ENCODE peak calls at places on chromosome 1, in four cellular contexts. One of them, this sample, is unnamed.

GRCh38 chr1:245209658-245210415 is 55.1 kb downstream of the KIF26B start:
- DNase-seq in HCT116: no peak
- DNase-seq in K562: no peak
- DNase-seq in HepG2: no peak
- DNase-seq in this sample: no peak

GRCh38 chr1:84253891-84254290 is 47.6 kb upstream of the SAMD13 start:
- DNase-seq in HepG2: peak
- DNase-seq in HCT116: peak
- DNase-seq in K562: no peak
- DNase-seq in this sample: peak

GRCh38 chr1:226798427-226799411 is 59.6 kb upstream of the ITPKB start:
- DNase-seq in K562: peak
- DNase-seq in HepG2: no peak
- DNase-seq in HCT116: no peak
- DNase-seq in this sample: no peak

GRCh38 chr1:2650967-2651645 is 18.3 kb upstream of the MMEL1 start:
- DNase-seq in K562: no peak
- DNase-seq in HCT116: no peak
- DNase-seq in HepG2: no peak
- DNase-seq in this sample: no peak

GRCh38 chr1:156113263-156114004 is 1.1 kb upstream of the LMNA start:
- DNase-seq in HCT116: no peak
- DNase-seq in K562: no peak
- DNase-seq in HepG2: no peak
- DNase-seq in this sample: no peak

GRCh38 chr1:183185941-183186490 is at the start of gene LAMC2:
- DNase-seq in K562: no peak
- DNase-seq in HCT116: peak
- DNase-seq in HepG2: no peak
- DNase-seq in this sample: no peak

GRCh38 chr1:227889863-227890405 is 57.8 kb downstream of the WNT9A start:
- DNase-seq in HCT116: no peak
- DNase-seq in HepG2: no peak
- DNase-seq in K562: no peak
- DNase-seq in this sample: no peak

GRCh38 chr1:187654635-187655034 is 825.9 kb downstream of the PLA2G4A start:
- DNase-seq in K562: no peak
- DNase-seq in HCT116: no peak
- DNase-seq in HepG2: no peak
- DNase-seq in this sample: no peak

GRCh38 chr1:116911166-116911553 is 1.4 kb downstream of the PTGFRN start:
- DNase-seq in K562: peak
- DNase-seq in HepG2: no peak
- DNase-seq in HCT116: no peak
- DNase-seq in this sample: no peak

GRCh38 chr1:185526318-185527307 is 207.6 kb upstream of the HMCN1 start:
- DNase-seq in HepG2: no peak
- DNase-seq in K562: no peak
- DNase-seq in HCT116: no peak
- DNase-seq in this sample: no peak

GRCh38 chr1:44537538-44537937 is 132.5 kb downstream of the RNF220 start:
- DNase-seq in K562: no peak
- DNase-seq in HepG2: no peak
- DNase-seq in HCT116: no peak
- DNase-seq in this sample: no peak

DNA sequence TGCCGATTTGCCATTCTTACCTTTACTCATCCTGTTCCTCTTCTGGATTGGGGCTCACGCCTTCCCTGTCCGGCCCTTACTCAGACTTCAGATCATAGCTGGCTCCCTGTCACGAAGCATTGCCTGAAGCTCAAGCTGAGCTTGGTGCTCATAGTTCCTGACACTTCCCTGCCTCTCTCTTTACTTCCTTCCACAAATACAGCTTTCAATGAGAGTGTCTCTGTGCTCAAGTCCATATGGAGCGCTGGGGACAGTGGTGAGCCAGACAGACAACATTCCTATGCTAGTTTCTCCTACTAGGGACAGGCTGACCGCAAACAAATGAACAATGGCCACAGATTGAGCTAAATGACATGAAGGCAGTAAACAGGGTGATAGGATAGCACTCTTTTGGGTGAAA is 38.1 kb downstream of the HHAT start:
- DNase-seq in HepG2: peak
- DNase-seq in HCT116: no peak
- DNase-seq in K562: no peak
- DNase-seq in this sample: no peak
- TF ChIP-seq TCF7L2 in HepG2: no peak
- TF ChIP-seq TCF7L2 in HCT116: no peak
- TF ChIP-seq TCF7L2 in K562: no peak
- TF ChIP-seq TCF7L2 in this sample: no peak

DNA sequence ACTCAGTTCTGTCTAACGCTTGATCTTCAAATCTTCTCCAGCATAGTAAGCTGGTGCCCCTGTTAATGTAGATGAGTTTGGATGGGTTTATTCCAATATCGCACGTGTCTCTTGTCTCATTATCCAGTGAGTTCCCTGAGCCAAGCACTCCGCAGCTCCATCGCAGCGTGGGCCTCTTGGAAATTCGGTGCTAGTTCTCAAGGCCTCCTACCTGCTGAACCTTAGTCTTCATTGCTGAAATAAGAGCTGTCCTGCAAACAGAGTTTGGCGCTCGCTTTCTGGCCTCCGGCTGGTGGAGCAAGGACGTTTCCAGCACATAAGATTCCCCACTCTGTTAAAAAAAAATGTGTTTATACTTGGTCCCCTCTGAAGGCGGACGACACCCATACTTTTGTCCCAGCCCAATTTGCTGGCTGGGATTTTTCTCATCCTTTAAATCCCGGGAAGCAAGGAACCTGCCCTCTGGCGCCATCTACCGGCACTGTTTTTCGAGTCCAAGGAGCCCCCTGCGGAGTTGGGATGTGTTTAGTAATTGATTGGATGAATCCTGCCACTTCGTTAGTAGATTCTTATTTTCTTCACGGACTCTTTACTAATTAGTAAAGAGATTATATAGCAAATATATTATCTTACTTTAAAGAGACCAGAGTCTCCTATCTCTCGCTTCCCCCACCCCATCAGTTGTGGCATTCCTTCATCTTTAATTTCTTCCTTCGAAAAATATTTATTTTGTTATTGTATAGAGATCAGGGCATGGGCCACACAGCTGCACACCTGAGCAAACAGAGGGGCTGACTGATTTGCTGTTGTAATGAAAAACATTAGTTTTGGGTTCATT is 14.7 kb downstream of the JUN start:
- DNase-seq in HepG2: peak
- DNase-seq in HCT116: no peak
- DNase-seq in K562: peak
- DNase-seq in this sample: no peak
- TF ChIP-seq TCF7L2 in HepG2: no peak
- TF ChIP-seq TCF7L2 in HCT116: no peak
- TF ChIP-seq TCF7L2 in K562: no peak
- TF ChIP-seq TCF7L2 in this sample: no peak

GRCh38 chr1:113676524-113676923 is 82.8 kb downstream of the PHTF1 start:
- DNase-seq in K562: peak
- DNase-seq in HCT116: no peak
- DNase-seq in HepG2: no peak
- DNase-seq in this sample: no peak

GRCh38 chr1:113672491-113672890 is 86.8 kb downstream of the PHTF1 start:
- DNase-seq in K562: no peak
- DNase-seq in HCT116: no peak
- DNase-seq in HepG2: no peak
- DNase-seq in this sample: no peak

GRCh38 chr1:113675299-113675698 is 84.0 kb downstream of the PHTF1 start:
- DNase-seq in K562: no peak
- DNase-seq in HepG2: no peak
- DNase-seq in HCT116: no peak
- DNase-seq in this sample: no peak

GRCh38 chr1:113677250-113678158 is 81.8 kb downstream of the PHTF1 start:
- DNase-seq in K562: peak
- DNase-seq in HCT116: peak
- DNase-seq in HepG2: peak
- DNase-seq in this sample: peak

DNA sequence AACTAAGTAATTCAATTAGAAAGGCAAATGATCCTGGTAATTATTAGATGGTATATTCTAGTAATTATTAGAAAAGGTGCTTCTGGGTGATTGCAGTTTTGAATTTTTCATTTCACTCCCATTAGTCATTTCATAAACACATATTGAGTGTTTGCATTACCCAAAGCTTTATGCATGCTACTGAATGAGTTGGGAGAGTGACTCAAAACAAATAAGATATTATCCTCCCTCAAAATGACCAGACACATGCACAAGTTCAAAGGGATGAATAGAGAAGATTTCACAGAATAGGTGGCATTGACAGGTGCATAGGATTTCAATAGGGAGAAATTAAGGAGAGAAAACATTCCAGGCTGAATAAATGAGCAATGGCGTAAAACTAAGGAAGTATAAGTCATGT is 84.7 kb downstream of the PHTF1 start:
- DNase-seq in HCT116: no peak
- DNase-seq in HepG2: peak
- DNase-seq in K562: no peak
- DNase-seq in this sample: peak
- TF ChIP-seq TCF7L2 in HCT116: no peak
- TF ChIP-seq TCF7L2 in HepG2: no peak
- TF ChIP-seq TCF7L2 in K562: no peak
- TF ChIP-seq TCF7L2 in this sample: no peak

DNA sequence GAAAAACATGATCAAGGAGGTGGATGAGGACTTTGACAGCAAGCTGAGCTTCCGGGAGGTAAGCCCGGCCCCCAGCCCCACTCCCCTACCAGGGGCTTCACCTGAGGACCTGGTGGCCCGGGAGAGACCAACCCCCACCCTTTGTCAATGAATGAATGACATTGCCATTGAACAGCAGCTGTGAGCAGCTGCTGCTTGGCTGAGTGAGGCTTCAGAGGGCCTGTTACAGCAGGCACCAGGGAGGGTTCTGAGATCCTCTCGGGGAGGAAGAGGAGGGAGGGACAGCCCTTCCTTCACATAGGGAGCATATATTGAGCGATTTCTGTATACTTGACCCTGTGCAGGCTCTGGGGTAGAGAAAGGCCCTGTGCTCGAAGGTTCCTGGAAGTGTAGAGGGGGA is 12.3 kb upstream of the CTRC start:
- DNase-seq in K562: no peak
- DNase-seq in HepG2: no peak
- DNase-seq in HCT116: no peak
- DNase-seq in this sample: no peak
- TF ChIP-seq TCF7L2 in K562: no peak
- TF ChIP-seq TCF7L2 in HepG2: no peak
- TF ChIP-seq TCF7L2 in HCT116: no peak
- TF ChIP-seq TCF7L2 in this sample: no peak

GRCh38 chr1:91885331-91885715 is 628 bp downstream of the TGFBR3 start:
- DNase-seq in HepG2: no peak
- DNase-seq in K562: peak
- DNase-seq in HCT116: no peak
- DNase-seq in this sample: no peak
- TF ChIP-seq TCF7L2 in HepG2: no peak
- TF ChIP-seq TCF7L2 in K562: no peak
- TF ChIP-seq TCF7L2 in HCT116: no peak
- TF ChIP-seq TCF7L2 in this sample: no peak

DNA sequence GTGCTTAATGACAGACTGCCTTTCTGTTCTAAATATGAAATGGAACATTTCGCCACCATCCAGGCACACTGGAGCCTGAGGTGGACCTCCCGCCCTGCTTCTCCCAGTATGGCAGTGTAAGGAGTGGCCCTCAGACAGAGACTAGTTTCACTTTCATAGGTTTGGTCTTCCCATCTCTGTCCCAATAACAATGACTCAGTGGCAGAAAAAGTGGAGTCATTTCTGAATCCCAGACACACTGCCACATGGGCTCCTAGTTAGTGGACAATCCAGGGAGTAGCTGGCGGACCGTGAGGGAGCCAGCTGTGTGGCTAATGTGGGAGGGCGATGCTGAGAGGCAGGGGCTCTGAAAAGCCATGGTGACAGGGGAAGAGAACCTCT is 95.6 kb upstream of the TSPAN2 start:
- DNase-seq in HepG2: no peak
- DNase-seq in HCT116: no peak
- DNase-seq in K562: no peak
- DNase-seq in this sample: no peak
- TF ChIP-seq TCF7L2 in HepG2: no peak
- TF ChIP-seq TCF7L2 in HCT116: no peak
- TF ChIP-seq TCF7L2 in K562: no peak
- TF ChIP-seq TCF7L2 in this sample: no peak

GRCh38 chr1:93758842-93759515 is 77.3 kb upstream of the BCAR3 start:
- DNase-seq in K562: no peak
- DNase-seq in HepG2: peak
- DNase-seq in HCT116: no peak
- DNase-seq in this sample: no peak
- TF ChIP-seq TCF7L2 in K562: no peak
- TF ChIP-seq TCF7L2 in HepG2: no peak
- TF ChIP-seq TCF7L2 in HCT116: no peak
- TF ChIP-seq TCF7L2 in this sample: no peak

GRCh38 chr1:209029737-209030136 is 553.8 kb upstream of the CAMK1G start:
- DNase-seq in K562: no peak
- DNase-seq in HCT116: no peak
- DNase-seq in HepG2: no peak
- DNase-seq in this sample: no peak
- TF ChIP-seq TCF7L2 in K562: no peak
- TF ChIP-seq TCF7L2 in HCT116: no peak
- TF ChIP-seq TCF7L2 in HepG2: no peak
- TF ChIP-seq TCF7L2 in this sample: no peak

GRCh38 chr1:81836007-81836626 is 35.4 kb downstream of the ADGRL2 start:
- DNase-seq in HCT116: no peak
- DNase-seq in K562: no peak
- DNase-seq in HepG2: no peak
- DNase-seq in this sample: no peak

GRCh38 chr1:81834921-81835698 is 34.4 kb downstream of the ADGRL2 start:
- DNase-seq in K562: no peak
- DNase-seq in HepG2: no peak
- DNase-seq in HCT116: no peak
- DNase-seq in this sample: no peak

GRCh38 chr1:81840805-81841204 is 40.1 kb downstream of the ADGRL2 start:
- DNase-seq in HepG2: no peak
- DNase-seq in K562: no peak
- DNase-seq in HCT116: no peak
- DNase-seq in this sample: no peak

GRCh38 chr1:81841795-81842194 is 41.1 kb downstream of the ADGRL2 start:
- DNase-seq in K562: no peak
- DNase-seq in HepG2: no peak
- DNase-seq in HCT116: no peak
- DNase-seq in this sample: no peak

DNA sequence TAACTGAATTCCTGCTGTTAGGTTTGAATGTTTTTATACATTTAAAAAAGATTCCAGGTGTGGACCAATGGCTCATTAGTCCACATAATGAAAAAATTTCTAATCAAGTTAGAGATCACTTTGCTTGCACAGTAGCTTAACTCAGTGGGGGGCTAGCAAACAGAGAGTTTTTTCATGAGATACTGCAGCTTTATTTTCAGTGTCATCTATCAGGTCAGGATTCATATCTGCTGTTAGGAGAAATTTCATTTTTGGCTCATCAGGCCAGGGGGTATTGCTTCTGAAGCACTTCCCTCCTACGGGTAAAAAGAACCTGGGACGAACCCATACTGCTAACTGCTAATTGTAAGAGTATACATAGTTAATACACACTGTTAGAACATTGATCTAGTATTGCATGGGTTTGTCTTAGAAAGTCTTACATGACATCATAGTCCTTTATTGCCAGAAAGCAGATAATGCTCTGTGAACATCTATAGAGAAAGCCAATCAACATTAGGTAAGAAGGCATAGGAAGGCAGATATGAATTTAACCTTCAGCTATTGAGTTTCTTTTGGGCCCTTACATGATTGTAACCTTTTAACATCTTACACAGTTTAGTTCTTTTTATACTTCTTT is 38.0 kb downstream of the ADGRL2 start:
- DNase-seq in HepG2: no peak
- DNase-seq in HCT116: no peak
- DNase-seq in K562: no peak
- DNase-seq in this sample: no peak
- TF ChIP-seq TCF7L2 in HepG2: no peak
- TF ChIP-seq TCF7L2 in HCT116: no peak
- TF ChIP-seq TCF7L2 in K562: no peak
- TF ChIP-seq TCF7L2 in this sample: no peak

This sample was measured in Panc1.